ENCODE peak calls at places on chromosomes 3 and 15, in six cellular contexts. A, U, V, K, S and I are unnamed samples.

GRCh38 chr3:117168896-117169295 is 459.3 kb downstream of the TUSC7 start:
- DNase-seq in A (no peak), S (no peak), V (no peak), U (no peak), K (no peak), I (no peak)

GRCh38 chr3:104750581-104750980 is 616.1 kb upstream of the ALCAM start:
- DNase-seq in A (no peak), V (no peak), U (no peak), S (no peak), K (no peak), I (no peak)

GRCh38 chr3:39961404-39961693 is 151.9 kb downstream of the MYRIP start:
- DNase-seq in S (no peak), U (no peak), K (no peak), V (no peak), A (no peak), I (no peak)

GRCh38 chr3:72993391-72993790 is 3.2 kb upstream of the PPP4R2 start:
- DNase-seq in K (no peak), V (no peak), A (no peak), U (no peak), S (no peak), I (no peak)

GRCh38 chr3:69212411-69213160 is 90.2 kb upstream of the LMOD3 start:
- DNase-seq in A (no peak), U (no peak), S (no peak), K (no peak), V (peak), I (no peak)

GRCh38 chr3:171458857-171459129 is 1.4 kb downstream of the TNIK start:
- DNase-seq in K (peak), A (no peak), U (no peak), S (peak), V (no peak), I (no peak)

GRCh38 chr3:149534671-149535394 is 60.3 kb downstream of the TM4SF4 start:
- DNase-seq in S (peak), U (no peak), V (no peak), K (no peak), A (no peak), I (no peak)

GRCh38 chr15:55710286-55710685 is 32.7 kb downstream of the PRTG start:
- DNase-seq in V (no peak), A (no peak), K (no peak), U (no peak), S (no peak), I (no peak)

GRCh38 chr3:183371672-183371968 is 56.8 kb downstream of the MCF2L2 start:
- DNase-seq in V (no peak), S (no peak), A (no peak), K (no peak), U (no peak), I (no peak)

GRCh38 chr3:153066983-153067382 is 95.0 kb upstream of the RAP2B start:
- DNase-seq in S (no peak), U (no peak), K (no peak), V (no peak), A (no peak), I (no peak)